ENCODE peak calls at places on chromosomes 12 and 14, in four cellular contexts. D, S, Q and V are unnamed samples.
A peak's percentile ranks its signal among the peaks of the same experiment; 100 is the strongest.

GRCh38 chr14:101462726-101463565 is 98.3 kb upstream of the DIO3 start:
- DNase-seq in S (no peak), D (no peak), Q (no peak), V (no peak)

GRCh38 chr12:30882706-30883105 is 43.8 kb upstream of the TSPAN11 start:
- DNase-seq in Q (no peak), S (no peak), D (no peak), V (no peak)

GRCh38 chr14:77040309-77040994 is 11.9 kb upstream of the IRF2BPL start:
- DNase-seq in Q (peak; percentile 85), D (peak; percentile 99), S (peak; percentile 75), V (peak; percentile 93)

GRCh38 chr12:79776111-79776510 is 85.3 kb upstream of the PAWR start:
- DNase-seq in D (no peak), Q (no peak), S (no peak), V (no peak)

GRCh38 chr14:95314609-95315008 is 5.1 kb downstream of the CLMN start:
- DNase-seq in Q (no peak), S (no peak), D (no peak), V (no peak)

GRCh38 chr14:88482524-88482923 is 72.3 kb downstream of the PTPN21 start:
- DNase-seq in D (no peak), S (no peak), Q (no peak), V (no peak)

GRCh38 chr14:88233915-88234314 is 89.2 kb downstream of the KCNK10 start:
- DNase-seq in S (peak; percentile 36), D (no peak), Q (peak; percentile 61), V (no peak)

GRCh38 chr12:130087222-130087621 is 75.0 kb upstream of the FZD10 start:
- DNase-seq in Q (no peak), D (no peak), S (no peak), V (no peak)

GRCh38 chr12:55940065-55940732 is 9.2 kb downstream of the DGKA start:
- DNase-seq in Q (peak; percentile 97), S (peak; percentile 87), D (peak; percentile 85), V (peak; percentile 38)

GRCh38 chr12:12736759-12737676 is 19.9 kb downstream of the CDKN1B start:
- DNase-seq in S (peak; percentile 47), D (no peak), Q (no peak), V (no peak)

GRCh38 chr12:125203145-125203765 is 138.0 kb downstream of the AACS start:
- DNase-seq in S (no peak), Q (no peak), D (no peak), V (no peak)
- TF ChIP-seq CTCF in S (peak; percentile 59), Q (peak; percentile 55), D (no peak), V (peak; percentile 63)

DNA sequence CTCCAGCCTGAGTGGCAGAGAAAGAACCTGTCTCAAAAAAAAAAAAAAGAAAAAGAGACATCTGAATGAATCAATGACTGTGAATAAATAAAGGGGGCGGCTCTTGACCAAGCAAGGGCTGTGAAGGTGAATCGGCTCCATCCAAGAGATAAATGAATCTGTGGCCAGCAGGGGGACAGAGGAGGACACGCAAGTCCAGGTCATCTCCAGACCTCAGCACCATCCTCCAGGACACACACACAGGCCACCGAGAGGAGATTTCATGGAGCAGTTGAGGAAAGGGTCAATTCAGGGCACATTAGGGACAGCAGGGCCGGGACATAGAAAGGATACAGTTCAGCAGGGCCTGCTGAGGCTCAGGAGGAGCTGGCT is 21.6 kb downstream of the TRPV4 start:
- DNase-seq in Q (no peak), D (no peak), S (peak; percentile 30), V (no peak)
- TF ChIP-seq CTCF in Q (peak; percentile 31), D (no peak), S (peak; percentile 28), V (peak; percentile 16)

GRCh38 chr14:60313093-60313492 is 64.1 kb downstream of the PPM1A start:
- DNase-seq in D (no peak), Q (no peak), S (no peak), V (no peak)

GRCh38 chr14:60315181-60315580 is 66.2 kb downstream of the PPM1A start:
- DNase-seq in D (no peak), Q (no peak), S (no peak), V (no peak)

GRCh38 chr14:60315591-60315990 is 66.6 kb downstream of the PPM1A start:
- DNase-seq in Q (no peak), S (no peak), D (no peak), V (no peak)

GRCh38 chr14:60310086-60310684 is 61.2 kb downstream of the PPM1A start:
- DNase-seq in S (no peak), Q (no peak), D (no peak), V (no peak)

GRCh38 chr14:60311417-60311816 is 62.4 kb downstream of the PPM1A start:
- DNase-seq in S (no peak), Q (no peak), D (no peak), V (no peak)
- TF ChIP-seq CTCF in S (no peak), Q (no peak), D (no peak), V (no peak)

GRCh38 chr14:91062600-91062999 is 2.2 kb upstream of the RPS6KA5 start:
- DNase-seq in Q (no peak), D (no peak), S (no peak), V (no peak)

GRCh38 chr14:91059576-91060471 is 617 bp downstream of the RPS6KA5 start:
- DNase-seq in D (peak; percentile 28), Q (peak; percentile 60), S (peak; percentile 80), V (no peak)

GRCh38 chr14:91063119-91063518 is 2.7 kb upstream of the RPS6KA5 start:
- DNase-seq in S (no peak), Q (no peak), D (no peak), V (no peak)

GRCh38 chr14:91061309-91061887 is 957 bp upstream of the RPS6KA5 start:
- DNase-seq in D (no peak), S (peak; percentile 7), Q (no peak), V (no peak)

DNA sequence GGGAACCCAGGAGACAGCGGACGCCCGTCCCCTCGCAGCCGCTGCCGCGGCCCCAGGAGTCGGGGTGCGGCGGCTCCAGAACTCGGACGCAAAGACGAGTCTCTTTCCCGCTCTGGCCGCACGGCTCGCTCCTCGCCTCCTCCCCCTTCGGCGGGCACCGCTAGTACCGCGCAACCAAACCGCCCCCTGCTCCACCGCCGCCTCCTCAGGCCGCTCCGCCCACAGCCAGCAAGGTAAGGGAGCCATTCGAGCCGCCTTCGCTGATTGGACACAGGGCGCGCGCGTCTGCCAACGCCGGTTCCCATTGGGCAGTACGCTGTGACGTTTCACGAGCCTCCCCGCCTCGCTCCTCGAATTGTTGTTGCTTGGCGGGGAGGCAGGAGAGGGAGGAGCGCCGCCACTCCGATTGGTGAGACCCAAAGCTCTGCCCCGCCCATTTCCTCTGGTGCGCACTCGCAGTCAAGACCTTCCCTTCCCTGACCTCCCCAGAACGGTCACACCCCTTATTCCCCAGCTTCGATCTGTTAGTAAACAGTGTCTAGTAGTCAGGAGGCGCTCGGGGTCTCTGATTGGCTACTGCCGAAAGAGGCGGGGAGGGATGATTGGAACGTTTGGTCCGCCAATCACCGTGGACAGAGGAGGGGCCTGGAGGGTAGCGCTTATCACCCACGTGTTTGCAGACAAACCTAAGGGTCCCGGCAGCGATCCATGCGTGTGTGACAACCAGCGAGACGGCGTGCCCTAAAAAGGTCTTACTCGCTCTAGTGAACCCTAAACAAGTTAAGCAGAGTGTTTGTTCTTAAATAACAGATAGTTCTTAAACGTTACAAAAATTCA is at the start of gene RPS6KA5:
- DNase-seq in D (peak; percentile 100), Q (peak; percentile 100), S (peak; percentile 99), V (peak; percentile 100)
- TF ChIP-seq CTCF in D (no peak), Q (no peak), S (no peak), V (no peak)

DNA sequence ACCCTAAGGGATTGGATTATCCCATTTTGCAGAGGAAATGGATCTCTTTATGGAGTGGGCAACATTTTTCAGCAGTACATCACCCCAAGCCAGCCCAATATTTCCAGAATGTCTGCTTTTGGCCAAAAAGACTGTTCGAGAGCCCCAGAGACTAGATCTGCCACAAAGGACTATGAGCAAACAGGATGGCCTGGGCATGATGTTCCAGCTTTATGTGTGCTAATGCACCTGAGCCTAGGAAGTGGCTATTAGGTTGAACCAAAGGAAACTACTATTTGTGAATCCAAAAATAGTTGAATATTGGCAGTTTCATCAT is 14.8 kb upstream of the PNMA1 start:
- DNase-seq in D (no peak), Q (no peak), S (no peak), V (no peak)
- TF ChIP-seq CTCF in D (no peak), Q (no peak), S (no peak), V (no peak)

GRCh38 chr12:3670083-3670620 is 82.8 kb downstream of the CRACR2A start:
- DNase-seq in S (no peak), D (no peak), Q (no peak), V (no peak)

GRCh38 chr12:3669594-3669993 is 83.3 kb downstream of the CRACR2A start:
- DNase-seq in D (no peak), S (no peak), Q (no peak), V (no peak)

GRCh38 chr12:3671330-3672112 is 81.4 kb downstream of the CRACR2A start:
- DNase-seq in Q (no peak), S (no peak), D (no peak), V (no peak)

GRCh38 chr12:3668479-3669165 is 84.3 kb downstream of the CRACR2A start:
- DNase-seq in S (no peak), Q (no peak), D (no peak), V (no peak)

DNA sequence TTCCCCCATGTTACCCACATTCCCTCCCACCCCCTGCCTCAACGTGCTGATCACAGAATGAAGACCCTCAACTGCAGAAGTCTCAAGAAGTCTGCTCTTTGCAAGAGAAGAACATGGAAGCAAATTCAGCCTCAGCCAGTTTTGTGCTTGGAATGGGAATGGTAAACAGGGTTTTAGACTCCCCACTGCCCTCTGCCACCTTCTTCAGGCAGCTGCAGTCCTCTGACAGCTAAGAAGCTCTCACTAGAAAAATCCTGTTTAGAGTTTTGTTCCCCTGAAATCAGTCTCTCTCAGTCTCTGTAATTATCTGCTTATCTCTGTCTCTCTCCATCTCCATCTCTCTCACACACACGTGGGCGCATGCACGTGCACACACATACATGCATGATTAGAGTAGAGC is 85.4 kb downstream of the CRACR2A start:
- DNase-seq in S (no peak), D (no peak), Q (no peak), V (no peak)
- TF ChIP-seq CTCF in S (peak; percentile 19), D (no peak), Q (peak; percentile 53), V (no peak)

GRCh38 chr14:28142400-28143015 is 624.1 kb upstream of the FOXG1 start:
- DNase-seq in Q (no peak), D (no peak), S (peak; percentile 18), V (no peak)
- TF ChIP-seq CTCF in Q (peak; percentile 71), D (no peak), S (peak; percentile 70), V (no peak)

GRCh38 chr12:3838065-3838464 is 35.1 kb downstream of the PARP11 start:
- DNase-seq in Q (no peak), S (no peak), D (no peak), V (no peak)

GRCh38 chr12:3836641-3837040 is 36.6 kb downstream of the PARP11 start:
- DNase-seq in Q (no peak), D (no peak), S (no peak), V (no peak)

GRCh38 chr12:3835914-3836313 is 37.3 kb downstream of the PARP11 start:
- DNase-seq in Q (no peak), S (no peak), D (no peak), V (no peak)

GRCh38 chr12:3834774-3835173 is 38.4 kb downstream of the PARP11 start:
- DNase-seq in D (no peak), Q (no peak), S (no peak), V (no peak)

GRCh38 chr12:3837049-3837448 is 36.1 kb downstream of the PARP11 start:
- DNase-seq in S (no peak), Q (peak; percentile 53), D (no peak), V (no peak)
- TF ChIP-seq CTCF in S (no peak), Q (peak; percentile 46), D (no peak), V (no peak)